ENCODE peak calls at places on chromosomes 5 and 9, in six cellular contexts. One of them, this sample, is unnamed.

GRCh38 chr5:171759777-171760176 is 25.8 kb upstream of the SMIM23 start:
- DNase-seq in effector CD4-positive, alpha-beta T cell: no peak
- DNase-seq in HT-29: no peak
- DNase-seq in stimulated activated CD8-positive, alpha-beta memory T cell treated with anti-CD3 and anti-CD28 coated beads, Interleukin-2, amount 100 ng/mL, for 48 hours: no peak
- DNase-seq in stimulated activated effector memory CD8-positive, alpha-beta T cell treated with anti-CD3 and anti-CD28 coated beads, Interleukin-12 subunit alpha, Interleukin-12 subunit beta, amount 100 ng/mL, for 72 hours: no peak
- DNase-seq in sciatic nerve: no peak
- DNase-seq in this sample: no peak

GRCh38 chr9:11821541-11821940 is 871.6 kb upstream of the TYRP1 start:
- DNase-seq in effector CD4-positive, alpha-beta T cell: no peak
- DNase-seq in HT-29: no peak
- DNase-seq in stimulated activated CD8-positive, alpha-beta memory T cell treated with anti-CD3 and anti-CD28 coated beads, Interleukin-2, amount 100 ng/mL, for 48 hours: no peak
- DNase-seq in stimulated activated effector memory CD8-positive, alpha-beta T cell treated with anti-CD3 and anti-CD28 coated beads, Interleukin-12 subunit alpha, Interleukin-12 subunit beta, amount 100 ng/mL, for 72 hours: no peak
- DNase-seq in sciatic nerve: no peak
- DNase-seq in this sample: no peak

GRCh38 chr5:139960723-139961383 is 82.2 kb downstream of the NRG2 start:
- DNase-seq in effector CD4-positive, alpha-beta T cell: no peak
- DNase-seq in HT-29: no peak
- DNase-seq in stimulated activated CD8-positive, alpha-beta memory T cell treated with anti-CD3 and anti-CD28 coated beads, Interleukin-2, amount 100 ng/mL, for 48 hours: no peak
- DNase-seq in stimulated activated effector memory CD8-positive, alpha-beta T cell treated with anti-CD3 and anti-CD28 coated beads, Interleukin-12 subunit alpha, Interleukin-12 subunit beta, amount 100 ng/mL, for 72 hours: no peak
- DNase-seq in sciatic nerve: no peak
- DNase-seq in this sample: no peak

GRCh38 chr5:135306557-135306956 is 92.5 kb downstream of the MACROH2A1 start:
- DNase-seq in effector CD4-positive, alpha-beta T cell: no peak
- DNase-seq in HT-29: no peak
- DNase-seq in stimulated activated CD8-positive, alpha-beta memory T cell treated with anti-CD3 and anti-CD28 coated beads, Interleukin-2, amount 100 ng/mL, for 48 hours: no peak
- DNase-seq in stimulated activated effector memory CD8-positive, alpha-beta T cell treated with anti-CD3 and anti-CD28 coated beads, Interleukin-12 subunit alpha, Interleukin-12 subunit beta, amount 100 ng/mL, for 72 hours: no peak
- DNase-seq in sciatic nerve: no peak
- DNase-seq in this sample: no peak

GRCh38 chr5:169097374-169097831 is 203.5 kb downstream of the SLIT3 start:
- DNase-seq in effector CD4-positive, alpha-beta T cell: no peak
- DNase-seq in HT-29: no peak
- DNase-seq in stimulated activated CD8-positive, alpha-beta memory T cell treated with anti-CD3 and anti-CD28 coated beads, Interleukin-2, amount 100 ng/mL, for 48 hours: no peak
- DNase-seq in stimulated activated effector memory CD8-positive, alpha-beta T cell treated with anti-CD3 and anti-CD28 coated beads, Interleukin-12 subunit alpha, Interleukin-12 subunit beta, amount 100 ng/mL, for 72 hours: no peak
- DNase-seq in sciatic nerve: no peak
- DNase-seq in this sample: no peak

GRCh38 chr5:119411935-119412623 is 40.2 kb upstream of the HSD17B4 start:
- DNase-seq in effector CD4-positive, alpha-beta T cell: peak
- DNase-seq in HT-29: peak
- DNase-seq in stimulated activated CD8-positive, alpha-beta memory T cell treated with anti-CD3 and anti-CD28 coated beads, Interleukin-2, amount 100 ng/mL, for 48 hours: no peak
- DNase-seq in stimulated activated effector memory CD8-positive, alpha-beta T cell treated with anti-CD3 and anti-CD28 coated beads, Interleukin-12 subunit alpha, Interleukin-12 subunit beta, amount 100 ng/mL, for 72 hours: no peak
- DNase-seq in sciatic nerve: peak
- DNase-seq in this sample: no peak

GRCh38 chr5:125295405-125295872 is 549.0 kb upstream of the ZNF608 start:
- DNase-seq in effector CD4-positive, alpha-beta T cell: no peak
- DNase-seq in HT-29: peak
- DNase-seq in stimulated activated CD8-positive, alpha-beta memory T cell treated with anti-CD3 and anti-CD28 coated beads, Interleukin-2, amount 100 ng/mL, for 48 hours: no peak
- DNase-seq in stimulated activated effector memory CD8-positive, alpha-beta T cell treated with anti-CD3 and anti-CD28 coated beads, Interleukin-12 subunit alpha, Interleukin-12 subunit beta, amount 100 ng/mL, for 72 hours: no peak
- DNase-seq in sciatic nerve: no peak
- DNase-seq in this sample: no peak

GRCh38 chr5:31186672-31187267 is 6.7 kb upstream of the CDH6 start:
- DNase-seq in effector CD4-positive, alpha-beta T cell: no peak
- DNase-seq in HT-29: peak
- DNase-seq in stimulated activated CD8-positive, alpha-beta memory T cell treated with anti-CD3 and anti-CD28 coated beads, Interleukin-2, amount 100 ng/mL, for 48 hours: no peak
- DNase-seq in stimulated activated effector memory CD8-positive, alpha-beta T cell treated with anti-CD3 and anti-CD28 coated beads, Interleukin-12 subunit alpha, Interleukin-12 subunit beta, amount 100 ng/mL, for 72 hours: no peak
- DNase-seq in sciatic nerve: no peak
- DNase-seq in this sample: no peak

GRCh38 chr5:135032613-135033025 is 1.4 kb downstream of the PITX1 start:
- DNase-seq in effector CD4-positive, alpha-beta T cell: no peak
- DNase-seq in HT-29: no peak
- DNase-seq in stimulated activated CD8-positive, alpha-beta memory T cell treated with anti-CD3 and anti-CD28 coated beads, Interleukin-2, amount 100 ng/mL, for 48 hours: no peak
- DNase-seq in stimulated activated effector memory CD8-positive, alpha-beta T cell treated with anti-CD3 and anti-CD28 coated beads, Interleukin-12 subunit alpha, Interleukin-12 subunit beta, amount 100 ng/mL, for 72 hours: no peak
- DNase-seq in sciatic nerve: no peak
- DNase-seq in this sample: no peak

GRCh38 chr5:115549154-115549553 is 4.6 kb upstream of the FEM1C start:
- DNase-seq in effector CD4-positive, alpha-beta T cell: no peak
- DNase-seq in HT-29: no peak
- DNase-seq in stimulated activated CD8-positive, alpha-beta memory T cell treated with anti-CD3 and anti-CD28 coated beads, Interleukin-2, amount 100 ng/mL, for 48 hours: no peak
- DNase-seq in stimulated activated effector memory CD8-positive, alpha-beta T cell treated with anti-CD3 and anti-CD28 coated beads, Interleukin-12 subunit alpha, Interleukin-12 subunit beta, amount 100 ng/mL, for 72 hours: no peak
- DNase-seq in sciatic nerve: no peak
- DNase-seq in this sample: no peak

GRCh38 chr9:127349483-127350127 is 47.4 kb upstream of the SLC2A8 start:
- DNase-seq in effector CD4-positive, alpha-beta T cell: no peak
- DNase-seq in HT-29: no peak
- DNase-seq in stimulated activated CD8-positive, alpha-beta memory T cell treated with anti-CD3 and anti-CD28 coated beads, Interleukin-2, amount 100 ng/mL, for 48 hours: no peak
- DNase-seq in stimulated activated effector memory CD8-positive, alpha-beta T cell treated with anti-CD3 and anti-CD28 coated beads, Interleukin-12 subunit alpha, Interleukin-12 subunit beta, amount 100 ng/mL, for 72 hours: no peak
- DNase-seq in sciatic nerve: no peak
- DNase-seq in this sample: no peak

GRCh38 chr5:25436452-25436851 is 791.7 kb upstream of the CDH10 start:
- DNase-seq in effector CD4-positive, alpha-beta T cell: no peak
- DNase-seq in HT-29: no peak
- DNase-seq in stimulated activated CD8-positive, alpha-beta memory T cell treated with anti-CD3 and anti-CD28 coated beads, Interleukin-2, amount 100 ng/mL, for 48 hours: no peak
- DNase-seq in stimulated activated effector memory CD8-positive, alpha-beta T cell treated with anti-CD3 and anti-CD28 coated beads, Interleukin-12 subunit alpha, Interleukin-12 subunit beta, amount 100 ng/mL, for 72 hours: no peak
- DNase-seq in sciatic nerve: no peak
- DNase-seq in this sample: no peak

GRCh38 chr9:91805031-91805430 is 145.0 kb downstream of the ROR2 start:
- DNase-seq in effector CD4-positive, alpha-beta T cell: no peak
- DNase-seq in HT-29: no peak
- DNase-seq in stimulated activated CD8-positive, alpha-beta memory T cell treated with anti-CD3 and anti-CD28 coated beads, Interleukin-2, amount 100 ng/mL, for 48 hours: no peak
- DNase-seq in stimulated activated effector memory CD8-positive, alpha-beta T cell treated with anti-CD3 and anti-CD28 coated beads, Interleukin-12 subunit alpha, Interleukin-12 subunit beta, amount 100 ng/mL, for 72 hours: no peak
- DNase-seq in sciatic nerve: no peak
- DNase-seq in this sample: peak

GRCh38 chr9:70868661-70869652 is 252.5 kb downstream of the TRPM3 start:
- DNase-seq in effector CD4-positive, alpha-beta T cell: no peak
- DNase-seq in HT-29: no peak
- DNase-seq in stimulated activated CD8-positive, alpha-beta memory T cell treated with anti-CD3 and anti-CD28 coated beads, Interleukin-2, amount 100 ng/mL, for 48 hours: no peak
- DNase-seq in stimulated activated effector memory CD8-positive, alpha-beta T cell treated with anti-CD3 and anti-CD28 coated beads, Interleukin-12 subunit alpha, Interleukin-12 subunit beta, amount 100 ng/mL, for 72 hours: no peak
- DNase-seq in sciatic nerve: no peak
- DNase-seq in this sample: no peak

GRCh38 chr5:179755022-179755421 is 22.4 kb downstream of the MAML1 start:
- DNase-seq in effector CD4-positive, alpha-beta T cell: no peak
- DNase-seq in HT-29: no peak
- DNase-seq in stimulated activated CD8-positive, alpha-beta memory T cell treated with anti-CD3 and anti-CD28 coated beads, Interleukin-2, amount 100 ng/mL, for 48 hours: no peak
- DNase-seq in stimulated activated effector memory CD8-positive, alpha-beta T cell treated with anti-CD3 and anti-CD28 coated beads, Interleukin-12 subunit alpha, Interleukin-12 subunit beta, amount 100 ng/mL, for 72 hours: no peak
- DNase-seq in sciatic nerve: no peak
- DNase-seq in this sample: no peak

GRCh38 chr9:113632776-113633590 is 169.5 kb downstream of the RGS3 start:
- DNase-seq in effector CD4-positive, alpha-beta T cell: no peak
- DNase-seq in HT-29: no peak
- DNase-seq in stimulated activated CD8-positive, alpha-beta memory T cell treated with anti-CD3 and anti-CD28 coated beads, Interleukin-2, amount 100 ng/mL, for 48 hours: no peak
- DNase-seq in stimulated activated effector memory CD8-positive, alpha-beta T cell treated with anti-CD3 and anti-CD28 coated beads, Interleukin-12 subunit alpha, Interleukin-12 subunit beta, amount 100 ng/mL, for 72 hours: no peak
- DNase-seq in sciatic nerve: peak
- DNase-seq in this sample: peak

GRCh38 chr9:95763006-95763405 is 112.5 kb upstream of the ERCC6L2 start:
- DNase-seq in effector CD4-positive, alpha-beta T cell: no peak
- DNase-seq in HT-29: no peak
- DNase-seq in stimulated activated CD8-positive, alpha-beta memory T cell treated with anti-CD3 and anti-CD28 coated beads, Interleukin-2, amount 100 ng/mL, for 48 hours: no peak
- DNase-seq in stimulated activated effector memory CD8-positive, alpha-beta T cell treated with anti-CD3 and anti-CD28 coated beads, Interleukin-12 subunit alpha, Interleukin-12 subunit beta, amount 100 ng/mL, for 72 hours: no peak
- DNase-seq in sciatic nerve: no peak
- DNase-seq in this sample: no peak

GRCh38 chr9:78781681-78782080 is 484.8 kb downstream of the PSAT1 start:
- DNase-seq in effector CD4-positive, alpha-beta T cell: no peak
- DNase-seq in HT-29: no peak
- DNase-seq in stimulated activated CD8-positive, alpha-beta memory T cell treated with anti-CD3 and anti-CD28 coated beads, Interleukin-2, amount 100 ng/mL, for 48 hours: no peak
- DNase-seq in stimulated activated effector memory CD8-positive, alpha-beta T cell treated with anti-CD3 and anti-CD28 coated beads, Interleukin-12 subunit alpha, Interleukin-12 subunit beta, amount 100 ng/mL, for 72 hours: no peak
- DNase-seq in sciatic nerve: no peak
- DNase-seq in this sample: no peak

GRCh38 chr5:135383803-135384495 is 15.1 kb downstream of the MACROH2A1 start:
- DNase-seq in effector CD4-positive, alpha-beta T cell: no peak
- DNase-seq in HT-29: no peak
- DNase-seq in stimulated activated CD8-positive, alpha-beta memory T cell treated with anti-CD3 and anti-CD28 coated beads, Interleukin-2, amount 100 ng/mL, for 48 hours: no peak
- DNase-seq in stimulated activated effector memory CD8-positive, alpha-beta T cell treated with anti-CD3 and anti-CD28 coated beads, Interleukin-12 subunit alpha, Interleukin-12 subunit beta, amount 100 ng/mL, for 72 hours: no peak
- DNase-seq in sciatic nerve: no peak
- DNase-seq in this sample: no peak

GRCh38 chr5:34778451-34778850 is 60.5 kb upstream of the TTC23L start:
- DNase-seq in effector CD4-positive, alpha-beta T cell: no peak
- DNase-seq in HT-29: no peak
- DNase-seq in stimulated activated CD8-positive, alpha-beta memory T cell treated with anti-CD3 and anti-CD28 coated beads, Interleukin-2, amount 100 ng/mL, for 48 hours: no peak
- DNase-seq in stimulated activated effector memory CD8-positive, alpha-beta T cell treated with anti-CD3 and anti-CD28 coated beads, Interleukin-12 subunit alpha, Interleukin-12 subunit beta, amount 100 ng/mL, for 72 hours: no peak
- DNase-seq in sciatic nerve: no peak
- DNase-seq in this sample: no peak

GRCh38 chr5:75051217-75051751 is 1.1 kb downstream of the GCNT4 start:
- DNase-seq in effector CD4-positive, alpha-beta T cell: peak
- DNase-seq in HT-29: peak
- DNase-seq in stimulated activated CD8-positive, alpha-beta memory T cell treated with anti-CD3 and anti-CD28 coated beads, Interleukin-2, amount 100 ng/mL, for 48 hours: no peak
- DNase-seq in stimulated activated effector memory CD8-positive, alpha-beta T cell treated with anti-CD3 and anti-CD28 coated beads, Interleukin-12 subunit alpha, Interleukin-12 subunit beta, amount 100 ng/mL, for 72 hours: no peak
- DNase-seq in sciatic nerve: no peak
- DNase-seq in this sample: no peak

GRCh38 chr5:74446673-74447337 is 193.7 kb downstream of the ENC1 start:
- DNase-seq in effector CD4-positive, alpha-beta T cell: no peak
- DNase-seq in HT-29: no peak
- DNase-seq in stimulated activated CD8-positive, alpha-beta memory T cell treated with anti-CD3 and anti-CD28 coated beads, Interleukin-2, amount 100 ng/mL, for 48 hours: no peak
- DNase-seq in stimulated activated effector memory CD8-positive, alpha-beta T cell treated with anti-CD3 and anti-CD28 coated beads, Interleukin-12 subunit alpha, Interleukin-12 subunit beta, amount 100 ng/mL, for 72 hours: no peak
- DNase-seq in sciatic nerve: no peak
- DNase-seq in this sample: no peak

GRCh38 chr5:143495124-143495523 is 91.6 kb upstream of the NR3C1 start:
- DNase-seq in effector CD4-positive, alpha-beta T cell: no peak
- DNase-seq in HT-29: no peak
- DNase-seq in stimulated activated CD8-positive, alpha-beta memory T cell treated with anti-CD3 and anti-CD28 coated beads, Interleukin-2, amount 100 ng/mL, for 48 hours: no peak
- DNase-seq in stimulated activated effector memory CD8-positive, alpha-beta T cell treated with anti-CD3 and anti-CD28 coated beads, Interleukin-12 subunit alpha, Interleukin-12 subunit beta, amount 100 ng/mL, for 72 hours: no peak
- DNase-seq in sciatic nerve: no peak
- DNase-seq in this sample: no peak

GRCh38 chr9:21764736-21765245 is 37.6 kb upstream of the MTAP start:
- DNase-seq in effector CD4-positive, alpha-beta T cell: no peak
- DNase-seq in HT-29: no peak
- DNase-seq in stimulated activated CD8-positive, alpha-beta memory T cell treated with anti-CD3 and anti-CD28 coated beads, Interleukin-2, amount 100 ng/mL, for 48 hours: no peak
- DNase-seq in stimulated activated effector memory CD8-positive, alpha-beta T cell treated with anti-CD3 and anti-CD28 coated beads, Interleukin-12 subunit alpha, Interleukin-12 subunit beta, amount 100 ng/mL, for 72 hours: no peak
- DNase-seq in sciatic nerve: no peak
- DNase-seq in this sample: no peak

GRCh38 chr5:93746406-93747056 is 5.1 kb upstream of the POU5F2 start:
- DNase-seq in effector CD4-positive, alpha-beta T cell: no peak
- DNase-seq in HT-29: no peak
- DNase-seq in stimulated activated CD8-positive, alpha-beta memory T cell treated with anti-CD3 and anti-CD28 coated beads, Interleukin-2, amount 100 ng/mL, for 48 hours: no peak
- DNase-seq in stimulated activated effector memory CD8-positive, alpha-beta T cell treated with anti-CD3 and anti-CD28 coated beads, Interleukin-12 subunit alpha, Interleukin-12 subunit beta, amount 100 ng/mL, for 72 hours: no peak
- DNase-seq in sciatic nerve: no peak
- DNase-seq in this sample: no peak